ENCODE peak calls at places on chromosomes 2 and 18, in six cellular contexts. J, Q, D, K, V and S are unnamed samples.

GRCh38 chr2:179837408-179837807 is 24.0 kb downstream of the ZNF385B start:
- DNase-seq in J (no peak), Q (no peak), D (no peak), K (no peak), V (no peak), S (no peak)

GRCh38 chr18:7023581-7023980 is 94.0 kb downstream of the LAMA1 start:
- DNase-seq in J (no peak), Q (no peak), D (no peak), K (no peak), V (no peak), S (no peak)

GRCh38 chr18:49006641-49007136 is 55.9 kb upstream of the SMAD7 start:
- DNase-seq in J (no peak), Q (peak), D (peak), K (peak), V (no peak), S (no peak)

GRCh38 chr18:9178557-9178956 is 42.0 kb downstream of the ANKRD12 start:
- DNase-seq in J (no peak), Q (no peak), D (no peak), K (no peak), V (no peak), S (no peak)

GRCh38 chr2:61287254-61287653 is 125.3 kb downstream of the C2orf74 start:
- DNase-seq in J (no peak), Q (no peak), D (no peak), K (no peak), V (no peak), S (no peak)

GRCh38 chr2:139031722-139032121 is 251.5 kb upstream of the NXPH2 start:
- DNase-seq in J (peak), Q (no peak), D (no peak), K (peak), V (no peak), S (peak)

GRCh38 chr2:129827251-129827894 is 152.1 kb upstream of the RAB6C start:
- DNase-seq in J (peak), Q (no peak), D (no peak), K (peak), V (peak), S (no peak)

GRCh38 chr2:212157011-212157410 is 381.6 kb downstream of the ERBB4 start:
- DNase-seq in J (no peak), Q (no peak), D (no peak), K (no peak), V (no peak), S (no peak)

GRCh38 chr2:98515571-98515927 is 70.9 kb downstream of the INPP4A start:
- DNase-seq in J (no peak), Q (no peak), D (no peak), K (peak), V (no peak), S (no peak)

GRCh38 chr2:134842930-134843490 is 4.6 kb downstream of the ACMSD start:
- DNase-seq in J (no peak), Q (no peak), D (no peak), K (no peak), V (no peak), S (no peak)

GRCh38 chr2:238512247-238512867 is 85.6 kb downstream of the ASB1 start:
- DNase-seq in J (no peak), Q (no peak), D (no peak), K (no peak), V (no peak), S (no peak)

GRCh38 chr18:8948011-8948410 is 154.5 kb upstream of the NDUFV2 start:
- DNase-seq in J (no peak), Q (no peak), D (no peak), K (no peak), V (no peak), S (no peak)

GRCh38 chr2:161946489-161947107 is 127.4 kb downstream of the DPP4 start:
- DNase-seq in J (no peak), Q (no peak), D (no peak), K (peak), V (no peak), S (peak)

GRCh38 chr2:158713523-158714138 is 81.5 kb upstream of the DAPL1 start:
- DNase-seq in J (no peak), Q (no peak), D (no peak), K (no peak), V (no peak), S (no peak)

GRCh38 chr2:186379052-186379451 is 107.0 kb upstream of the ZC3H15 start:
- DNase-seq in J (no peak), Q (no peak), D (no peak), K (no peak), V (no peak), S (no peak)

GRCh38 chr2:75098856-75099255 is 100.5 kb downstream of the TACR1 start:
- DNase-seq in J (peak), Q (no peak), D (no peak), K (peak), V (no peak), S (peak)

GRCh38 chr2:54394392-54394791 is 61.7 kb upstream of the SPTBN1 start:
- DNase-seq in J (no peak), Q (no peak), D (no peak), K (no peak), V (no peak), S (peak)

GRCh38 chr2:204019572-204020501 is 83.3 kb downstream of the ICOS start:
- DNase-seq in J (no peak), Q (no peak), D (no peak), K (no peak), V (no peak), S (peak)

GRCh38 chr2:176419591-176420071 is 150.4 kb downstream of the MTX2 start:
- DNase-seq in J (no peak), Q (no peak), D (no peak), K (no peak), V (no peak), S (no peak)

GRCh38 chr2:223082701-223083100 is 30.7 kb downstream of the KCNE4 start:
- DNase-seq in J (no peak), Q (no peak), D (no peak), K (no peak), V (no peak), S (no peak)

DNA sequence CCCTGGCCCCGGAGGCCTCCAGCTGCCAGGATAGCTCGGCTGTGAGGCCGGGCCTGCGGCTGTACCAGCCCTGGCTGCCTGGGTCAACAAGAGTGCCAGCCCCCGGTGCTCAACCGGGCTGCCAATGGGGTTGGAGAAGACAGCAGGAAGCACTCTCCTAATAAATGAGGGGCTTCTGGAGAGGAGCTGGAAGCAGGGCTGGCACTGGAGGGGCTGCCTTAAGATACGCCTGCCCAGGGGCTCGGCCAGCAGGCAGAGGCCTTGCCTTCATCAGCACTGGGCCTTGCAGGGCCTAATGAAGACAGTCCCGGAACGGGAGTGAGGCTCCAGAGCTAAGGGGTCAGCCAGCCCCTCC is 73.6 kb downstream of the TEX51 start:
- DNase-seq in J (no peak), Q (no peak), D (no peak), K (no peak), V (no peak), S (no peak)
- TF ChIP-seq CTCF in J (no peak), Q (no peak), D (peak), K (no peak), V (no peak), S (no peak)

GRCh38 chr2:27931361-27931937 is 40.9 kb downstream of the BABAM2 start:
- DNase-seq in J (no peak), Q (no peak), D (no peak), K (no peak), V (no peak), S (no peak)
- TF ChIP-seq CTCF in J (no peak), Q (no peak), D (no peak), K (no peak), V (no peak), S (no peak)

GRCh38 chr18:75644871-75645270 is 217.4 kb upstream of the SMIM21 start:
- DNase-seq in J (no peak), Q (no peak), D (no peak), K (no peak), V (no peak), S (no peak)
- TF ChIP-seq CTCF in J (no peak), Q (no peak), D (no peak), K (no peak), V (no peak), S (no peak)

GRCh38 chr2:66432801-66433694 is 1.9 kb upstream of the MEIS1 start:
- DNase-seq in J (peak), Q (peak), D (peak), K (peak), V (peak), S (no peak)
- TF ChIP-seq CTCF in J (no peak), Q (peak), D (no peak), K (no peak), V (peak), S (no peak)

DNA sequence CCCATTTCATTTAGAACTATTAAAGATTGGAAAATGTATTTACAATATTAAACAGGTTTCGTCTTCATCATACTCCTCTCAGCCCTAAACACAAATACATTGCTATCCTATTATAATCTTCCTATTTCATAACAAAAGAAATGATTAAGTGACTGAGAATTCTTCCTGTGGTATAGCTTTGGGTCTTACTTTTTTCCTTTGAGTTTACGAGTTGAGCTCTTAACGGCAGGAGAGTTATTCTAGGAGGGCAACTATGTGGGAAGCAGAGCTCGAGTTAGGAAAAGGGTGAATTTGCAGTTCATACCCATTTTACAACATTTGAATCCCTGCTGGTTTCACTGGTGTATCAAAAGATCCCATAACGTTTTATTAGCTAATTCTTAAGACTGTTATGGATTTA is 105.0 kb downstream of the FIGN start:
- DNase-seq in J (no peak), Q (no peak), D (no peak), K (no peak), V (no peak), S (no peak)
- TF ChIP-seq CTCF in J (no peak), Q (no peak), D (no peak), K (no peak), V (no peak), S (no peak)

GRCh38 chr2:88307817-88308216 is 137.7 kb downstream of the THNSL2 start:
- DNase-seq in J (peak), Q (no peak), D (no peak), K (peak), V (no peak), S (peak)
- TF ChIP-seq CTCF in J (peak), Q (no peak), D (peak), K (peak), V (peak), S (peak)

GRCh38 chr2:160892204-160892603 is 268.0 kb upstream of the TANK start:
- DNase-seq in J (no peak), Q (no peak), D (no peak), K (no peak), V (no peak), S (no peak)

GRCh38 chr2:160890667-160891352 is 269.4 kb upstream of the TANK start:
- DNase-seq in J (no peak), Q (no peak), D (no peak), K (no peak), V (no peak), S (no peak)

GRCh38 chr2:160893581-160893980 is 266.6 kb upstream of the TANK start:
- DNase-seq in J (no peak), Q (no peak), D (no peak), K (no peak), V (peak), S (no peak)

GRCh38 chr2:160891353-160891740 is 268.9 kb upstream of the TANK start:
- DNase-seq in J (no peak), Q (no peak), D (no peak), K (no peak), V (no peak), S (no peak)

GRCh38 chr2:160889439-160889838 is 270.8 kb upstream of the TANK start:
- DNase-seq in J (no peak), Q (no peak), D (no peak), K (no peak), V (no peak), S (no peak)
- TF ChIP-seq CTCF in J (no peak), Q (no peak), D (no peak), K (no peak), V (no peak), S (no peak)

DNA sequence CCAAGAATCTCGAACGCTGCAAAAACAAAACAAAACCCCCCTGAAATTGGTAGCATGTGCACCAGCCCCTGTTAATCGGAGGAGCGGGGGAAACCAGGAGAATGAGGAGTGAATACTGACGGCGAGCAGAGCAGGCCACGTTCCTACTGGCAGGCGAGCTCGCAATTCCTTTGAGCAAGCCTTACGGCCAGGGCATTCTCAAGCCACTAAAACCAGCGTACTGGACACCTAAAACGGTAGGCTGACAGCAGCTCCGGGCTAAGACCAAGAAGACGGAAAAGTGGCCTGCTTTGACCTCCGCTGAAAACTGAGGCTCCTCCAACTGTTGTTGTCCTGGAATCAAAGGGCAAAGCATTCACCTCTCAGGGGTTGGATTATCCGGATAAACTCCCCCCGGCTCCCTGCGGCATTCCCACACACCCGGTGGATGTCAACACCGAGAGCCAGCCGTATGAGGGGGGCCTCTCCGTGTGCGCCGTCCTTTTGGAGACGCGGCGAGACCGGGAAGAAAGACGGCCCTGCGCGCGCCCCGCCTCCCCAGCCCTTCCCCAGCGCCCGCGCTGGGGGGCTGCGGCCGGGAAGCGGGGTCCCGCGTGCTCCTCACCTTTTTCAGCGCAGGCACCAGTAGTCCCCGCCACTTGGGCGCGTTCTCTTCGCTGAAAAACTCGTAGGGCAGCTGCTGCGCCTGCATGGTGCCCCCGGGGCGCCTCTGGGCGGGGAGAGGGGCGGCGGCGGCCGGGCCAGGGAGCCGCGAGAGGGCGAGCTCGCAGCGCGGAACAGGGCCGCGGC is 925 bp downstream of the SOS1 start:
- DNase-seq in J (peak), Q (peak), D (no peak), K (peak), V (peak), S (peak)
- TF ChIP-seq CTCF in J (peak), Q (peak), D (peak), K (no peak), V (peak), S (peak)

GRCh38 chr2:21281876-21282514 is 158.2 kb downstream of the TDRD15 start:
- DNase-seq in J (no peak), Q (no peak), D (no peak), K (no peak), V (no peak), S (no peak)
- TF ChIP-seq CTCF in J (no peak), Q (no peak), D (no peak), K (no peak), V (no peak), S (no peak)